ENCODE peak calls at places on chromosomes 11 and 22, in eight cellular contexts. R is skeletal muscle cell, F is left colon, L is EL, A is A549, S is left lung, B is non-pigmented ciliary epithelial cell, H is NCI-H774. E is an unnamed sample.

GRCh38 chr11:24759742-24760141 is 262.9 kb downstream of the LUZP2 start:
- DNase-seq in S (no peak), H (no peak), R (no peak), A (no peak), F (no peak), L (no peak), B (no peak), E (no peak)

GRCh38 chr11:65391007-65391406 is 4.6 kb downstream of the FRMD8 start:
- DNase-seq in R (no peak), A (peak), F (no peak), B (no peak), L (peak), S (no peak), H (no peak), E (no peak)

GRCh38 chr11:6926208-6927029 is at the start of gene ZNF215:
- DNase-seq in S (peak), R (peak), F (peak), B (peak), L (peak), H (peak), A (peak), E (no peak)

GRCh38 chr11:73193251-73194033 is 24.6 kb upstream of the P2RY2 start:
- DNase-seq in R (no peak), L (no peak), H (no peak), S (no peak), B (no peak), A (no peak), F (no peak), E (no peak)

GRCh38 chr11:126514061-126514713 is 158.7 kb downstream of the ST3GAL4 start:
- DNase-seq in B (no peak), L (no peak), F (no peak), R (peak), A (no peak), S (no peak), H (no peak), E (no peak)

GRCh38 chr11:28153586-28153985 is 45.4 kb downstream of the METTL15 start:
- DNase-seq in F (no peak), H (no peak), A (no peak), L (peak), S (no peak), R (no peak), B (no peak), E (no peak)

GRCh38 chr11:101083334-101083733 is 46.3 kb downstream of the PGR start:
- DNase-seq in L (no peak), R (no peak), F (no peak), S (no peak), B (no peak), H (no peak), A (no peak), E (no peak)

GRCh38 chr11:8318536-8318935 is 54.9 kb upstream of the LMO1 start:
- DNase-seq in S (no peak), R (no peak), L (no peak), F (no peak), B (no peak), A (no peak), H (no peak), E (peak)

GRCh38 chr11:34150494-34151151 is 45.2 kb downstream of the NAT10 start:
- DNase-seq in A (no peak), B (no peak), S (peak), R (no peak), L (no peak), F (no peak), H (no peak), E (no peak)

GRCh38 chr11:122671270-122671906 is 15.9 kb downstream of the UBASH3B start:
- DNase-seq in S (no peak), R (no peak), H (no peak), L (peak), F (no peak), B (no peak), A (no peak), E (no peak)

GRCh38 chr22:29225422-29226090 is 19.9 kb downstream of the EMID1 start:
- DNase-seq in S (no peak), H (no peak), F (peak), R (no peak), A (no peak), B (no peak), L (peak), E (peak)

GRCh38 chr11:69308531-69308930 is 14.6 kb downstream of the MYEOV start:
- DNase-seq in H (no peak), B (no peak), A (no peak), L (no peak), F (no peak), R (no peak), S (no peak), E (no peak)

GRCh38 chr11:131354251-131354701 is 16.1 kb upstream of the NTM start:
- DNase-seq in R (no peak), B (no peak), L (no peak), S (no peak), F (no peak), H (no peak), A (no peak), E (no peak)

GRCh38 chr22:38203090-38203810 is 1.5 kb downstream of the MAFF start:
- DNase-seq in A (no peak), B (no peak), F (peak), S (peak), H (no peak), R (no peak), L (peak), E (no peak)

GRCh38 chr22:17838180-17838865 is 64.1 kb upstream of the BID start:
- DNase-seq in B (no peak), S (no peak), H (no peak), L (no peak), A (no peak), F (no peak), R (no peak), E (no peak)

GRCh38 chr11:128467041-128467440 is 120.3 kb downstream of the ETS1 start:
- DNase-seq in F (no peak), H (no peak), B (no peak), L (no peak), S (no peak), R (no peak), A (no peak), E (no peak)

GRCh38 chr11:132445966-132446365 is 1075.6 kb downstream of the NTM start:
- DNase-seq in A (no peak), S (no peak), R (no peak), L (no peak), H (no peak), F (no peak), B (no peak), E (no peak)

GRCh38 chr22:40206561-40206960 is 28.8 kb downstream of the TNRC6B start:
- DNase-seq in H (no peak), F (no peak), A (no peak), R (no peak), S (no peak), L (no peak), B (no peak), E (no peak)

GRCh38 chr11:120224386-120224785 is 13.6 kb downstream of the OAF start:
- DNase-seq in F (no peak), R (no peak), A (no peak), H (no peak), S (no peak), B (no peak), L (no peak), E (no peak)

GRCh38 chr11:65266210-65266609 is 4.4 kb downstream of the POLA2 start:
- DNase-seq in A (no peak), H (no peak), S (no peak), B (no peak), F (no peak), R (no peak), L (peak), E (no peak)

GRCh38 chr22:49658902-49659280 is 168.8 kb downstream of the BRD1 start:
- DNase-seq in L (no peak), S (no peak), H (no peak), F (no peak), B (no peak), R (no peak), A (no peak), E (no peak)

GRCh38 chr11:16924826-16925494 is 89.3 kb downstream of the PLEKHA7 start:
- DNase-seq in R (no peak), B (no peak), S (peak), F (peak), L (peak), A (peak), H (no peak), E (no peak)

GRCh38 chr22:27487600-27488450 is 313.7 kb downstream of the MN1 start:
- DNase-seq in R (no peak), S (no peak), B (no peak), H (no peak), F (no peak), A (no peak), L (peak), E (no peak)

GRCh38 chr11:9250139-9250582 is 15.0 kb downstream of the DENND5A start:
- DNase-seq in F (no peak), B (no peak), S (no peak), L (no peak), H (no peak), R (no peak), A (no peak), E (no peak)

GRCh38 chr11:73257342-73258103 is 14.6 kb upstream of the P2RY6 start:
- DNase-seq in S (peak), R (peak), A (no peak), B (peak), F (peak), L (peak), H (no peak), E (no peak)

GRCh38 chr11:21794306-21794705 is 398.6 kb upstream of the ANO5 start:
- DNase-seq in A (no peak), H (no peak), F (no peak), S (no peak), L (no peak), B (no peak), R (no peak), E (no peak)

E was measured in NCI-H1694 treated with DMSO at 0.1 percent for 48 hours.